ENCODE peak calls at places on chromosomes 5 and 9, in six cellular contexts. X is H1, T is neuronal stem cell, D is IMR-90, R is H9, C is trophoblast cell. S is an unnamed sample.
A peak's percentile ranks its signal among the peaks of the same experiment; 100 is the strongest.

GRCh38 chr5:135238622-135239460 is 160.2 kb downstream of the MACROH2A1 start:
- DNase-seq in R (peak; percentile 23), D (no peak), C (no peak), X (peak; percentile 41), T (no peak), S (no peak)

GRCh38 chr5:128237504-128237903 is 153.9 kb downstream of the SLC12A2 start:
- DNase-seq in X (no peak), C (no peak), D (peak; percentile 23), R (no peak), T (no peak), S (no peak)

GRCh38 chr5:150945501-150945900 is 40.7 kb upstream of the ZNF300 start:
- DNase-seq in D (peak; percentile 5), X (no peak), R (no peak), C (no peak), T (no peak), S (no peak)

GRCh38 chr5:98604301-98604700 is 169.2 kb upstream of the RGMB start:
- DNase-seq in C (no peak), X (no peak), D (no peak), R (no peak), T (no peak), S (no peak)

GRCh38 chr5:172283862-172284274 is 304 bp upstream of the UBTD2 start:
- DNase-seq in T (peak; percentile 82), D (peak; percentile 74), C (peak; percentile 64), X (no peak), R (peak; percentile 87), S (peak; percentile 82)

GRCh38 chr9:38046669-38047300 is 22.2 kb downstream of the SHB start:
- DNase-seq in R (peak; percentile 49), D (peak; percentile 69), T (no peak), X (no peak), C (peak; percentile 93), S (peak; percentile 72)

GRCh38 chr9:20980713-20981481 is 50.5 kb downstream of the HACD4 start:
- DNase-seq in D (peak; percentile 93), C (no peak), T (no peak), R (no peak), X (no peak), S (peak; percentile 74)

GRCh38 chr9:114317665-114318357 is 5.1 kb upstream of the ORM1 start:
- DNase-seq in D (peak; percentile 85), C (no peak), T (no peak), X (peak; percentile 22), R (no peak), S (peak; percentile 85)

GRCh38 chr5:73751254-73751914 is 125.4 kb downstream of the ARHGEF28 start:
- DNase-seq in C (no peak), T (no peak), D (no peak), X (no peak), R (no peak), S (no peak)

GRCh38 chr5:38555354-38556114 is 912 bp downstream of the LIFR start:
- DNase-seq in R (no peak), X (no peak), T (no peak), D (no peak), C (no peak), S (no peak)

GRCh38 chr5:91049800-91050199 is 333.3 kb downstream of the ARRDC3 start:
- DNase-seq in T (no peak), R (no peak), C (peak; percentile 67), X (no peak), D (peak; percentile 34), S (peak; percentile 40)

GRCh38 chr5:56278267-56278826 is 45.2 kb upstream of the ANKRD55 start:
- DNase-seq in D (peak; percentile 98), R (no peak), C (no peak), T (peak; percentile 69), X (no peak), S (peak; percentile 92)

GRCh38 chr5:140076788-140077187 is 33.7 kb upstream of the NRG2 start:
- DNase-seq in D (no peak), X (no peak), C (no peak), T (no peak), R (no peak), S (no peak)

GRCh38 chr5:159963967-159964366 is 45.0 kb upstream of the TTC1 start:
- DNase-seq in D (no peak), C (no peak), T (no peak), X (no peak), R (no peak), S (no peak)

GRCh38 chr5:159962214-159962613 is 45.9 kb downstream of the ADRA1B start:
- DNase-seq in D (no peak), C (no peak), R (no peak), X (no peak), T (no peak), S (no peak)

GRCh38 chr5:159961176-159961689 is 45.0 kb downstream of the ADRA1B start:
- DNase-seq in X (no peak), R (no peak), C (no peak), D (no peak), T (no peak), S (no peak)

GRCh38 chr5:159961761-159962160 is 45.5 kb downstream of the ADRA1B start:
- DNase-seq in C (no peak), X (no peak), D (no peak), T (no peak), R (no peak), S (no peak)

GRCh38 chr5:159965031-159965837 is 43.7 kb upstream of the TTC1 start:
- DNase-seq in C (peak; percentile 9), T (no peak), R (peak; percentile 80), D (peak; percentile 57), X (peak; percentile 85), S (peak; percentile 63)
- H3K4me2 ChIP-seq in C (no peak overlapping the region), T (no peak overlapping the region), R (no peak overlapping the region), D (peak overlapping the region; percentile 54), X (no peak overlapping the region), S (no peak overlapping the region)

GRCh38 chr5:81878333-81878732 is 93.5 kb upstream of the ATG10 start:
- DNase-seq in C (no peak), T (no peak), X (no peak), R (no peak), D (no peak), S (no peak)
- H3K18ac ChIP-seq in C (no peak overlapping the region), T (no peak overlapping the region), X (no peak overlapping the region), R (no peak overlapping the region), D (no peak overlapping the region), S (no peak overlapping the region)

DNA sequence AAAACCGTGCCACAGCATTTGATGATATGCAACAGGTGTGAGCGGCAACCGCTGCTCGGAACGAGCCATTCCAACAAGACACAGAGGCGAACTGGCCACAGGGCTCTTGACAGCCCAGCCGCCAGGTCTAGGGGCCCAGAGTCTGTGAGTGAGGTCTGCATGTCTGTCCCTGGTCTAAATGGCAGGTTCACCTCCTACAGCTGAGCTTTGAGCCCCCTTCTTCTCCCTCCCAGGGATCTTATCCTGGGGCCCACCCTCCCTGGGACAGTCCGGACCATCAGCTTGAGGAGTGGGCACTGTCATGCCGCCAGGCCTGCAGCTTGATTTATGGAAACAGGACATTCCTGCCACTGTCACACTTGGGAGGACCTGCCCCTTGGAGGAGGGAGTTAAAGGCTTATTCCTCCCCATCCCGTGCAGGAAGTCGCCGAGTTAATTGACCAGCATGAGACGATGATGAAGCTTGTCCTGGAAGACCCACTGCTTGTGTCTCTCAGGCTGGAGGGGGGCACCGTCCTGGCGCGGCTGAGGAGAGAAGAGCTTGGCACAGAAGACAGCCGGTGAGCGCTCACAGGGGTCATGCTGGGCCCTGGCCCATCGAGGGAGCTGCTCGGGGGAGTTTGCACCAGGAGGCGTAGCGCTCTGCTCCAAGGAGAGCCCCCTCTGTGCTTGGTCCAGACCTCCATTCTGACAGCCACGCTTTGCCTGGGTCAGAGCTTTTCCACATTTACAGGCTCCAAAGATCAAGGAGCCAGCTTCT is 35.5 kb upstream of the LRRC14B start:
- DNase-seq in X (peak; percentile 43), R (no peak), C (no peak), T (no peak), D (no peak), S (no peak)
- H3K14ac ChIP-seq in X (no peak overlapping the region), R (no peak overlapping the region), C (no peak overlapping the region), T (no peak overlapping the region), D (no peak overlapping the region), S (no peak overlapping the region)

DNA sequence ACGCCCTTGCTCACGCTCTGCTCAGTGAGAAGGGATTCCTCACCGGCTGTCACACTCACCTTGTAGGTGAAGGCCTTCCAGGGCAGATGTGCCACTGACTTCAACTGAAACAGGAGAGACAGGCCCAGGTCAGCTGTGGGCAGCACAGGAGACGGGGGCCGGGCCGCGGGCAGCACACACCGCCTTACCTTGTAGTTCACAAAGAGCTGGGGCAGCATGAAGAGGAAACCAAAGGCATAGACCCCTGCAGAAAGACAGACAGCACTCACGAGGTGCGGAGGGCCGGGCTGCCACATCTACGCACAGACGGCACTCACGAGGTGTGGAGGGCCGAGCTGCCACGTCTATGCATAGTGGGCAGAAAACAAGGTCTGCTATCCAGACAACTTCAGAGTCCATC is 23.3 kb downstream of the CLPTM1L start:
- DNase-seq in C (no peak), R (peak; percentile 20), T (no peak), X (no peak), D (no peak), S (no peak)
- H3K4me2 ChIP-seq in C (no peak overlapping the region), R (no peak overlapping the region), T (no peak overlapping the region), X (no peak overlapping the region), D (no peak overlapping the region), S (no peak overlapping the region)

DNA sequence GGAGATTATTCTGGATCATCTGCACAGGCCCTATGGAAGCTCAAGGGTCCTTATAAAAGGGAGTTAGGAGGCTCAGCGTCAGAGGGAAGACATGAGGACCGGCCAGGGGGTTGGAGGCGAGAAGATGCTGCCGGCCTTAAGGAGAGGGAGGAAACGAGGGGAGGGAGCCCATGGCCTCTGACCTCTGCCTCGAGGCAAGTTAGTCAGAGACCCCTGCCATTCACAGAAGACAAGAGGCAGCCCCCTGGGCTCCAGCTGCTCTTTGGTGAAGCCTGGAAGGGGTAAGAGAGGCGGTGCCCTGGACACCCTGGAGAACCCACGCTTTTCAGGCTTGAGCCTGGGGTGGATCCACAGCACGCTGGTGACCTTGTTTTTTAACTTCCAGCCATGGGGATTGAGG is 49.5 kb downstream of the OLFM1 start:
- DNase-seq in T (peak; percentile 40), C (no peak), X (no peak), D (no peak), R (no peak), S (no peak)
- H3K18ac ChIP-seq in T (no peak overlapping the region), C (no peak overlapping the region), X (peak overlapping the region; percentile 19), D (no peak overlapping the region), R (no peak overlapping the region), S (no peak overlapping the region)

GRCh38 chr9:88527626-88528025 is 7.4 kb upstream of the NXNL2 start:
- DNase-seq in T (no peak), C (no peak), D (no peak), X (no peak), R (no peak), S (no peak)
- H3K14ac ChIP-seq in T (no peak overlapping the region), C (no peak overlapping the region), D (no peak overlapping the region), X (no peak overlapping the region), R (no peak overlapping the region), S (no peak overlapping the region)